ENCODE peak calls at places on chromosomes 3 and 15, in six cellular contexts. S is NCI-H69, J is NCI-H1417, O is body of pancreas, G is fibroblast of mammary gland, U is progenitor cell of endocrine pancreas. Z is an unnamed sample.

GRCh38 chr15:67548862-67549651 is 6.6 kb downstream of the MAP2K5 start:
- DNase-seq in S (peak), J (peak), O (no peak), G (no peak), U (no peak), Z (no peak)

GRCh38 chr3:15269091-15269989 is 63.0 kb downstream of the SH3BP5 start:
- DNase-seq in S (peak), J (peak), O (peak), G (peak), U (no peak), Z (peak)

GRCh38 chr3:101941253-101942039 is 92.1 kb downstream of the NFKBIZ start:
- DNase-seq in S (no peak), J (no peak), O (no peak), G (peak), U (no peak), Z (peak)

GRCh38 chr3:78969483-78969882 is 798.3 kb downstream of the ROBO1 start:
- DNase-seq in S (peak), J (no peak), O (no peak), G (peak), U (no peak), Z (peak)

GRCh38 chr15:85406916-85407315 is 26.5 kb downstream of the AKAP13 start:
- DNase-seq in S (no peak), J (no peak), O (no peak), G (no peak), U (no peak), Z (peak)

GRCh38 chr3:139024968-139025367 is 4.2 kb upstream of the PRR23B start:
- DNase-seq in S (no peak), J (no peak), O (no peak), G (no peak), U (no peak), Z (no peak)

GRCh38 chr15:76903251-76903681 is 1.9 kb downstream of the SCAPER start:
- DNase-seq in S (peak), J (peak), O (no peak), G (peak), U (no peak), Z (peak)

GRCh38 chr3:14441920-14442300 is 39.5 kb downstream of the SLC6A6 start:
- DNase-seq in S (no peak), J (no peak), O (no peak), G (no peak), U (no peak), Z (no peak)

GRCh38 chr15:63502137-63502801 is 2.1 kb upstream of the USP3 start:
- DNase-seq in S (no peak), J (peak), O (peak), G (peak), U (no peak), Z (peak)

GRCh38 chr3:19888428-19889152 is 45.4 kb downstream of the EFHB start:
- DNase-seq in S (no peak), J (no peak), O (no peak), G (no peak), U (no peak), Z (no peak)

GRCh38 chr3:10570196-10570946 is 65.0 kb upstream of the ATP2B2 start:
- DNase-seq in S (no peak), J (no peak), O (peak), G (no peak), U (no peak), Z (no peak)

GRCh38 chr15:31468911-31469800 is 142.5 kb downstream of the KLF13 start:
- DNase-seq in S (no peak), J (no peak), O (no peak), G (no peak), U (no peak), Z (no peak)

GRCh38 chr3:30332196-30333021 is 274.0 kb upstream of the TGFBR2 start:
- DNase-seq in S (peak), J (peak), O (no peak), G (no peak), U (no peak), Z (no peak)

GRCh38 chr15:90987561-90988141 is 6.7 kb downstream of the PRC1 start:
- DNase-seq in S (no peak), J (no peak), O (no peak), G (no peak), U (no peak), Z (no peak)

GRCh38 chr3:54004351-54004750 is 112.7 kb upstream of the SELENOK start:
- DNase-seq in S (no peak), J (no peak), O (no peak), G (no peak), U (no peak), Z (no peak)

GRCh38 chr3:7789324-7789723 is 712.3 kb upstream of the LMCD1 start:
- DNase-seq in S (no peak), J (no peak), O (no peak), G (no peak), U (no peak), Z (no peak)

GRCh38 chr3:4856136-4856535 is 123.1 kb upstream of the BHLHE40 start:
- DNase-seq in S (no peak), J (no peak), O (no peak), G (no peak), U (no peak), Z (no peak)

GRCh38 chr3:16548721-16549120 is 35.2 kb upstream of the RFTN1 start:
- DNase-seq in S (no peak), J (no peak), O (no peak), G (peak), U (no peak), Z (peak)

GRCh38 chr3:32577621-32578556 is 7.2 kb upstream of the DYNC1LI1 start:
- DNase-seq in S (peak), J (no peak), O (peak), G (peak), U (no peak), Z (peak)

GRCh38 chr3:149080011-149080698 is 6.2 kb downstream of the HLTF start:
- DNase-seq in S (no peak), J (no peak), O (no peak), G (peak), U (no peak), Z (peak)

GRCh38 chr15:31372635-31373091 is 46.0 kb downstream of the KLF13 start:
- DNase-seq in S (peak), J (peak), O (peak), G (peak), U (no peak), Z (peak)

GRCh38 chr15:80399508-80399907 is 4.7 kb upstream of the ARNT2 start:
- DNase-seq in S (no peak), J (no peak), O (no peak), G (no peak), U (no peak), Z (no peak)

GRCh38 chr3:44913868-44914468 is 39.6 kb downstream of the TGM4 start:
- DNase-seq in S (peak), J (peak), O (peak), G (peak), U (peak), Z (peak)

GRCh38 chr3:18847583-18848197 is 300.6 kb upstream of the KCNH8 start:
- DNase-seq in S (peak), J (peak), O (no peak), G (no peak), U (no peak), Z (no peak)

GRCh38 chr3:171462224-171462623 is 2.0 kb upstream of the TNIK start:
- DNase-seq in S (no peak), J (peak), O (no peak), G (no peak), U (no peak), Z (no peak)

Z was measured in IMR-90.